ENCODE peak calls at places on chromosomes 5 and 9, in ten cellular contexts. S is transverse colon, Y is pancreas, E is psoas muscle, V is ovary, U is foreskin fibroblast, X is upper lobe of right lung, A is body of pancreas, I is AG09309, R is fibroblast of lung. B is an unnamed sample.

GRCh38 chr9:106423575-106423974 is 439.4 kb upstream of the ZNF462 start:
- DNase-seq in S (no peak), Y (no peak), E (no peak), V (no peak), U (no peak), X (no peak), A (no peak), I (no peak), R (no peak), B (no peak)

GRCh38 chr9:93813687-93814560 is 141.2 kb downstream of the BARX1 start:
- DNase-seq in S (peak), Y (no peak), E (no peak), V (no peak), U (no peak), X (peak), A (no peak), I (no peak), R (no peak), B (no peak)

GRCh38 chr5:82312373-82312856 is 34.3 kb upstream of the RPS23 start:
- DNase-seq in S (peak), Y (no peak), E (peak), V (peak), U (peak), X (no peak), A (peak), I (no peak), R (peak), B (peak)

GRCh38 chr9:123876750-123877149 is 53.2 kb downstream of the DENND1A start:
- DNase-seq in S (no peak), Y (no peak), E (no peak), V (no peak), U (no peak), X (no peak), A (no peak), I (no peak), R (no peak), B (no peak)

GRCh38 chr5:54671111-54671531 is 153.6 kb downstream of the SNX18 start:
- DNase-seq in S (no peak), Y (no peak), E (no peak), V (no peak), U (peak), X (no peak), A (no peak), I (no peak), R (peak), B (no peak)

GRCh38 chr5:127068771-127069330 is 4.5 kb downstream of the C5orf63 start:
- DNase-seq in S (no peak), Y (no peak), E (no peak), V (no peak), U (no peak), X (no peak), A (no peak), I (no peak), R (peak), B (no peak)

GRCh38 chr5:169089343-169089742 is 211.6 kb downstream of the SLIT3 start:
- DNase-seq in S (no peak), Y (no peak), E (no peak), V (no peak), U (no peak), X (no peak), A (no peak), I (no peak), R (no peak), B (no peak)

GRCh38 chr5:168575391-168576372 is 3.5 kb downstream of the PANK3 start:
- DNase-seq in S (no peak), Y (no peak), E (no peak), V (no peak), U (no peak), X (no peak), A (no peak), I (no peak), R (no peak), B (no peak)

GRCh38 chr5:74378464-74378863 is 262.1 kb downstream of the ENC1 start:
- DNase-seq in S (no peak), Y (no peak), E (no peak), V (no peak), U (no peak), X (no peak), A (no peak), I (peak), R (no peak), B (no peak)

GRCh38 chr9:35277649-35278359 is 116.0 kb downstream of the UNC13B start:
- DNase-seq in S (no peak), Y (no peak), E (no peak), V (no peak), U (peak), X (no peak), A (no peak), I (peak), R (peak), B (no peak)

GRCh38 chr5:156096259-156096658 is 230.7 kb upstream of the SGCD start:
- DNase-seq in S (no peak), Y (no peak), E (no peak), V (no peak), U (peak), X (no peak), A (no peak), I (peak), R (no peak), B (no peak)

GRCh38 chr9:103928452-103928851 is 165.7 kb upstream of the SMC2 start:
- DNase-seq in S (no peak), Y (no peak), E (no peak), V (no peak), U (no peak), X (no peak), A (no peak), I (no peak), R (no peak), B (no peak)

GRCh38 chr9:13705356-13705755 is 425.9 kb upstream of the MPDZ start:
- DNase-seq in S (no peak), Y (no peak), E (no peak), V (no peak), U (no peak), X (no peak), A (no peak), I (no peak), R (no peak), B (no peak)

GRCh38 chr5:84725946-84726570 is 341.4 kb upstream of the EDIL3 start:
- DNase-seq in S (no peak), Y (no peak), E (no peak), V (no peak), U (no peak), X (no peak), A (no peak), I (no peak), R (no peak), B (no peak)

GRCh38 chr9:87959916-87960581 is 14.3 kb downstream of the CDK20 start:
- DNase-seq in S (peak), Y (no peak), E (no peak), V (no peak), U (no peak), X (no peak), A (peak), I (peak), R (peak), B (no peak)

GRCh38 chr9:38442473-38443096 is 18.3 kb upstream of the IGFBPL1 start:
- DNase-seq in S (no peak), Y (no peak), E (no peak), V (no peak), U (no peak), X (no peak), A (no peak), I (no peak), R (no peak), B (no peak)

GRCh38 chr5:35016179-35017056 is 31.3 kb downstream of the AGXT2 start:
- DNase-seq in S (no peak), Y (no peak), E (no peak), V (no peak), U (no peak), X (no peak), A (no peak), I (no peak), R (no peak), B (no peak)

GRCh38 chr5:134846641-134846960 is 833 bp downstream of the C5orf24 start:
- DNase-seq in S (peak), Y (no peak), E (no peak), V (no peak), U (no peak), X (no peak), A (no peak), I (no peak), R (no peak), B (no peak)

GRCh38 chr9:87725900-87726709 is at the start of gene CTSL:
- DNase-seq in S (peak), Y (peak), E (peak), V (peak), U (peak), X (peak), A (peak), I (no peak), R (peak), B (peak)

GRCh38 chr9:15293084-15293483 is 13.9 kb downstream of the TTC39B start:
- DNase-seq in S (no peak), Y (no peak), E (no peak), V (no peak), U (no peak), X (no peak), A (no peak), I (no peak), R (no peak), B (no peak)

GRCh38 chr5:61631438-61631941 is 299.4 kb downstream of the ZSWIM6 start:
- DNase-seq in S (peak), Y (peak), E (peak), V (peak), U (no peak), X (peak), A (peak), I (no peak), R (peak), B (peak)

GRCh38 chr9:91048739-91049138 is 247.1 kb downstream of the SYK start:
- DNase-seq in S (no peak), Y (no peak), E (no peak), V (no peak), U (no peak), X (no peak), A (no peak), I (no peak), R (no peak), B (no peak)

GRCh38 chr5:43016217-43016779 is 23.8 kb downstream of the ANXA2R start:
- DNase-seq in S (no peak), Y (no peak), E (no peak), V (no peak), U (no peak), X (no peak), A (no peak), I (no peak), R (no peak), B (no peak)

GRCh38 chr5:32710335-32710858 is 724 bp upstream of the NPR3 start:
- DNase-seq in S (peak), Y (no peak), E (peak), V (no peak), U (no peak), X (peak), A (peak), I (no peak), R (no peak), B (no peak)

GRCh38 chr9:93098236-93098946 is 2.4 kb downstream of the CARD19 start:
- DNase-seq in S (peak), Y (peak), E (peak), V (peak), U (peak), X (peak), A (peak), I (peak), R (peak), B (peak)

GRCh38 chr5:74446673-74447337 is 193.7 kb downstream of the ENC1 start:
- DNase-seq in S (no peak), Y (peak), E (no peak), V (peak), U (no peak), X (no peak), A (peak), I (peak), R (peak), B (peak)

GRCh38 chr5:131548190-131548589 is 86.8 kb downstream of the RAPGEF6 start:
- DNase-seq in S (no peak), Y (no peak), E (no peak), V (no peak), U (no peak), X (no peak), A (no peak), I (no peak), R (no peak), B (no peak)

GRCh38 chr5:50699737-50700136 is 33.3 kb downstream of the PARP8 start:
- DNase-seq in S (no peak), Y (no peak), E (no peak), V (no peak), U (no peak), X (no peak), A (no peak), I (no peak), R (no peak), B (no peak)

GRCh38 chr9:33341182-33341581 is 50.9 kb downstream of the NFX1 start:
- DNase-seq in S (no peak), Y (no peak), E (no peak), V (no peak), U (no peak), X (no peak), A (no peak), I (no peak), R (no peak), B (no peak)

GRCh38 chr5:131812371-131813160 is 15.7 kb upstream of the FNIP1 start:
- DNase-seq in S (no peak), Y (no peak), E (no peak), V (no peak), U (no peak), X (no peak), A (no peak), I (no peak), R (no peak), B (no peak)

GRCh38 chr5:150801117-150801927 is 22.8 kb downstream of the SMIM3 start:
- DNase-seq in S (peak), Y (no peak), E (no peak), V (peak), U (no peak), X (no peak), A (peak), I (no peak), R (peak), B (peak)

GRCh38 chr5:81694726-81695125 is 56.2 kb downstream of the SSBP2 start:
- DNase-seq in S (no peak), Y (no peak), E (no peak), V (no peak), U (no peak), X (no peak), A (no peak), I (no peak), R (no peak), B (no peak)

DNA sequence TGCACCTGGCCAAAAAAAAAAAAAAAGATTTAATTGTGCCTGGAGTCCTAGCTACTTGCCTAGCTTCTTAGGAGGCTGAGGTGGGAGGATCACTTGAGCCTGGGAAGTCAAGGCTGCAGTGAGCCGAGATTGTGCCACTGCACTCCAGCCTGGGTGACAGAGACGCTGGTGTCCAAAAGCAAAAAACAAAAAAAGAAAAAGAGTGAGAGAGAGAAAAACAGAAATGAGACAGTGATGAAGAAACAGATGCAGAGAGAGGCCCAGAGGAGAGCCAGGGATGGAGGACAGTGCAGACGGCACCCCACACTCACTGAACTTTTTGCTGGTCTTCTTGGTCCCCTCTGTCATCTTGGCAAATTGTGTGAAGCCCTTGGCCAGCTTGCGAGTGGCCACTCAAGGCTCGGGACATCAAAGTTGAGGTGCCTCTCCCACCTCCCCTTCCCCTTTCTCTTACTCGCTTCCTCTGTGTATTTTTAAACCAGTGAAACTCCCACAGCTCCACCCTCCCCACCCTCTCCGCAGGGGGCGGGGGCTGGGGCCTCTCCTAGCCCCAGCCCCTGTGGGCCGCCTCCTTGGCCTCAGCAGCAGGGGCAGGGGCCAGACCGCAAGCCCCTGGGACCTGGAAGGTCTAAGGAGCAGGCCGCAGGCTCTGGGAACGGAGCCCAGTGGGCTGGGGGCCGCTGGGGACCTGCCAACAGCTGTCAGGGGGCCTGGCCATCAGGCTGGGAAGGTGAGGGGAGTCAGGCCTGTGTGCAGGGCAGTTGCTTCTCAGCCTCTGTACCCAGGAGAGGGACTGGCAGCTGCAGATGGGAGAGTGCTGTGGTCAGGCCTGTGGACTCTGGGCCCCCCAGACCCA is at the start of gene SH2D3C:
- DNase-seq in S (peak), Y (no peak), E (no peak), V (no peak), U (no peak), X (peak), A (no peak), I (no peak), R (peak), B (no peak)
- H3K4me3 ChIP-seq in S (no peak), Y (no peak), E (peak), V (no peak), U (no peak), X (peak), A (no peak), I (no peak), R (no peak), B (no peak)

GRCh38 chr5:170403675-170404074 is 14.5 kb upstream of the KCNMB1 start:
- DNase-seq in S (no peak), Y (no peak), E (no peak), V (no peak), U (no peak), X (no peak), A (no peak), I (no peak), R (no peak), B (no peak)
- TF ChIP-seq CTCF in S (no peak), Y (no peak), E (no peak), V (no peak), U (no peak), X (no peak), A (no peak), I (no peak), R (no peak), B (no peak)

GRCh38 chr9:132407196-132407595 is 556 bp upstream of the TTF1 start:
- DNase-seq in S (no peak), Y (no peak), E (no peak), V (no peak), U (no peak), X (no peak), A (no peak), I (no peak), R (no peak), B (no peak)
- H3K4me3 ChIP-seq in S (no peak), Y (peak), E (peak), V (peak), U (peak), X (peak), A (no peak), I (peak), R (no peak), B (peak)

DNA sequence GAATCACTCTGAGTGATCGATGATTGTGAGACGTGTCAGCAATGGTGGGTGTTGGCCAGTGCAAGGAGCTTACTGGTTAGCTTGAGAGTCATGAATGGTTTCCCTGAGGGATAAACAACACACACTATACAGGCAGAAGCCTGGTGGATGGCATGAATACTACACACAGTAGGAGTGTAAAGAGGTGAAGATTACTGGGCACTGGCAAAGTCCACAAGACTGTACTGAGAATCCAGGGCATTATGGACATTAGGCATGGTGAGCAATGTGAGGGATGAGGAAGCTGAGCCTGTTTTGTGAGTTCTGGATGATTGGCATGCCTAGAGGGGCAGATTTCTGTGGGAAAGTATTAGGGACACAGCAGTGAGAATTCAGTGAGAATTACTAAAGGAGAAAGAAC is 71.3 kb downstream of the KDM4C start:
- DNase-seq in S (no peak), Y (no peak), E (no peak), V (no peak), U (no peak), X (no peak), A (no peak), I (no peak), R (no peak), B (no peak)
- TF ChIP-seq CTCF in S (no peak), Y (no peak), E (no peak), V (no peak), U (no peak), X (no peak), A (no peak), I (no peak), R (peak), B (no peak)

B was measured in tibial artery.